ENCODE peak calls at places on chromosome 17, in seven cellular contexts. One of them, this sample, is unnamed.

GRCh38 chr17:59547131-59547915 is 18.1 kb upstream of the DHX40 start:
- DNase-seq in A549: no peak
- DNase-seq in IMR-90: no peak
- DNase-seq in SK-N-SH: peak; percentile 87
- DNase-seq in H1: no peak
- DNase-seq in K562: no peak
- DNase-seq in GM12878: no peak
- DNase-seq in this sample: no peak

GRCh38 chr17:68346448-68346847 is 55.2 kb downstream of the ARSG start:
- DNase-seq in A549: no peak
- DNase-seq in IMR-90: no peak
- DNase-seq in SK-N-SH: no peak
- DNase-seq in H1: no peak
- DNase-seq in K562: no peak
- DNase-seq in GM12878: peak; percentile 24
- DNase-seq in this sample: no peak

GRCh38 chr17:54749157-54749556 is 151.5 kb upstream of the TOM1L1 start:
- DNase-seq in A549: peak; percentile 21
- DNase-seq in IMR-90: no peak
- DNase-seq in SK-N-SH: no peak
- DNase-seq in H1: no peak
- DNase-seq in K562: no peak
- DNase-seq in GM12878: no peak
- DNase-seq in this sample: peak; percentile 4

GRCh38 chr17:45705123-45706009 is 78.8 kb upstream of the CRHR1 start:
- DNase-seq in A549: peak; percentile 79
- DNase-seq in IMR-90: peak; percentile 42
- DNase-seq in SK-N-SH: no peak
- DNase-seq in H1: no peak
- DNase-seq in K562: peak; percentile 20
- DNase-seq in GM12878: no peak
- DNase-seq in this sample: peak; percentile 77

GRCh38 chr17:81120149-81120484 is 45.2 kb upstream of the PVALEF start:
- DNase-seq in A549: no peak
- DNase-seq in IMR-90: no peak
- DNase-seq in SK-N-SH: no peak
- DNase-seq in H1: no peak
- DNase-seq in K562: no peak
- DNase-seq in GM12878: no peak
- DNase-seq in this sample: no peak

GRCh38 chr17:12180644-12181261 is 160.1 kb downstream of the MAP2K4 start:
- DNase-seq in A549: peak; percentile 74
- DNase-seq in IMR-90: peak; percentile 79
- DNase-seq in SK-N-SH: peak; percentile 39
- DNase-seq in H1: no peak
- DNase-seq in K562: peak; percentile 29
- DNase-seq in GM12878: peak; percentile 0
- DNase-seq in this sample: peak; percentile 47

GRCh38 chr17:34366051-34366450 is 3.0 kb upstream of the CCL1 start:
- DNase-seq in A549: no peak
- DNase-seq in IMR-90: no peak
- DNase-seq in SK-N-SH: no peak
- DNase-seq in H1: no peak
- DNase-seq in K562: no peak
- DNase-seq in GM12878: no peak
- DNase-seq in this sample: no peak

GRCh38 chr17:20191066-20191465 is 181.9 kb downstream of the SPECC1 start:
- DNase-seq in A549: no peak
- DNase-seq in IMR-90: peak; percentile 98
- DNase-seq in SK-N-SH: no peak
- DNase-seq in H1: no peak
- DNase-seq in K562: no peak
- DNase-seq in GM12878: no peak
- DNase-seq in this sample: no peak

GRCh38 chr17:39826334-39826733 is 37.8 kb downstream of the IKZF3 start:
- DNase-seq in A549: no peak
- DNase-seq in IMR-90: no peak
- DNase-seq in SK-N-SH: no peak
- DNase-seq in H1: no peak
- DNase-seq in K562: no peak
- DNase-seq in GM12878: no peak
- DNase-seq in this sample: no peak

GRCh38 chr17:78037280-78037679 is 78.8 kb downstream of the TNRC6C start:
- DNase-seq in A549: no peak
- DNase-seq in IMR-90: no peak
- DNase-seq in SK-N-SH: no peak
- DNase-seq in H1: no peak
- DNase-seq in K562: no peak
- DNase-seq in GM12878: no peak
- DNase-seq in this sample: no peak

GRCh38 chr17:309361-309888 is 43.2 kb downstream of the RPH3AL start:
- DNase-seq in A549: peak; percentile 57
- DNase-seq in IMR-90: no peak
- DNase-seq in SK-N-SH: peak; percentile 86
- DNase-seq in H1: peak; percentile 82
- DNase-seq in K562: peak; percentile 78
- DNase-seq in GM12878: no peak
- DNase-seq in this sample: peak; percentile 53

GRCh38 chr17:52465407-52465806 is 306.9 kb upstream of the CA10 start:
- DNase-seq in A549: no peak
- DNase-seq in IMR-90: no peak
- DNase-seq in SK-N-SH: no peak
- DNase-seq in H1: no peak
- DNase-seq in K562: no peak
- DNase-seq in GM12878: no peak
- DNase-seq in this sample: no peak

GRCh38 chr17:59378621-59379194 is 47.3 kb downstream of the YPEL2 start:
- DNase-seq in A549: no peak
- DNase-seq in IMR-90: peak; percentile 82
- DNase-seq in SK-N-SH: no peak
- DNase-seq in H1: no peak
- DNase-seq in K562: no peak
- DNase-seq in GM12878: no peak
- DNase-seq in this sample: no peak

GRCh38 chr17:18976201-18976600 is 24.2 kb downstream of the SLC5A10 start:
- DNase-seq in A549: no peak
- DNase-seq in IMR-90: no peak
- DNase-seq in SK-N-SH: no peak
- DNase-seq in H1: no peak
- DNase-seq in K562: no peak
- DNase-seq in GM12878: no peak
- DNase-seq in this sample: no peak

GRCh38 chr17:48908853-48909394 is 717 bp downstream of the UBE2Z start:
- DNase-seq in A549: peak; percentile 90
- DNase-seq in IMR-90: peak; percentile 85
- DNase-seq in SK-N-SH: peak; percentile 95
- DNase-seq in H1: peak; percentile 95
- DNase-seq in K562: peak; percentile 92
- DNase-seq in GM12878: peak; percentile 79
- DNase-seq in this sample: peak; percentile 89

GRCh38 chr17:61384384-61385090 is 15.1 kb upstream of the TBX2 start:
- DNase-seq in A549: no peak
- DNase-seq in IMR-90: no peak
- DNase-seq in SK-N-SH: peak; percentile 91
- DNase-seq in H1: no peak
- DNase-seq in K562: no peak
- DNase-seq in GM12878: no peak
- DNase-seq in this sample: no peak

GRCh38 chr17:72811976-72812687 is 280.4 kb downstream of the SLC39A11 start:
- DNase-seq in A549: no peak
- DNase-seq in IMR-90: no peak
- DNase-seq in SK-N-SH: no peak
- DNase-seq in H1: no peak
- DNase-seq in K562: no peak
- DNase-seq in GM12878: no peak
- DNase-seq in this sample: no peak

GRCh38 chr17:49616546-49617205 is 41.0 kb downstream of the NXPH3 start:
- DNase-seq in A549: no peak
- DNase-seq in IMR-90: no peak
- DNase-seq in SK-N-SH: no peak
- DNase-seq in H1: no peak
- DNase-seq in K562: no peak
- DNase-seq in GM12878: no peak
- DNase-seq in this sample: no peak

GRCh38 chr17:78232774-78233173 is 1.3 kb downstream of the TMEM235 start:
- DNase-seq in A549: no peak
- DNase-seq in IMR-90: no peak
- DNase-seq in SK-N-SH: no peak
- DNase-seq in H1: no peak
- DNase-seq in K562: no peak
- DNase-seq in GM12878: no peak
- DNase-seq in this sample: no peak

GRCh38 chr17:38746893-38747384 is 1.2 kb downstream of the PCGF2 start:
- DNase-seq in A549: no peak
- DNase-seq in IMR-90: no peak
- DNase-seq in SK-N-SH: no peak
- DNase-seq in H1: no peak
- DNase-seq in K562: no peak
- DNase-seq in GM12878: no peak
- DNase-seq in this sample: no peak
- TF ChIP-seq RFX5 in A549: no peak
- TF ChIP-seq RFX5 in IMR-90: no peak
- TF ChIP-seq RFX5 in SK-N-SH: no peak
- TF ChIP-seq RFX5 in H1: no peak
- TF ChIP-seq RFX5 in K562: no peak
- TF ChIP-seq RFX5 in GM12878: no peak
- TF ChIP-seq RFX5 in this sample: no peak

GRCh38 chr17:13476722-13477121 is 125.0 kb downstream of the HS3ST3A1 start:
- DNase-seq in A549: no peak
- DNase-seq in IMR-90: peak; percentile 51
- DNase-seq in SK-N-SH: no peak
- DNase-seq in H1: no peak
- DNase-seq in K562: no peak
- DNase-seq in GM12878: no peak
- DNase-seq in this sample: no peak
- TF ChIP-seq RFX5 in A549: no peak
- TF ChIP-seq RFX5 in IMR-90: no peak
- TF ChIP-seq RFX5 in SK-N-SH: no peak
- TF ChIP-seq RFX5 in H1: no peak
- TF ChIP-seq RFX5 in K562: no peak
- TF ChIP-seq RFX5 in GM12878: no peak
- TF ChIP-seq RFX5 in this sample: no peak

GRCh38 chr17:44633998-44634397 is 22.3 kb upstream of the MEIOC start:
- DNase-seq in A549: no peak
- DNase-seq in IMR-90: no peak
- DNase-seq in SK-N-SH: no peak
- DNase-seq in H1: no peak
- DNase-seq in K562: no peak
- DNase-seq in GM12878: no peak
- DNase-seq in this sample: no peak
- TF ChIP-seq RFX5 in A549: no peak
- TF ChIP-seq RFX5 in IMR-90: no peak
- TF ChIP-seq RFX5 in SK-N-SH: no peak
- TF ChIP-seq RFX5 in H1: no peak
- TF ChIP-seq RFX5 in K562: no peak
- TF ChIP-seq RFX5 in GM12878: no peak
- TF ChIP-seq RFX5 in this sample: no peak

DNA sequence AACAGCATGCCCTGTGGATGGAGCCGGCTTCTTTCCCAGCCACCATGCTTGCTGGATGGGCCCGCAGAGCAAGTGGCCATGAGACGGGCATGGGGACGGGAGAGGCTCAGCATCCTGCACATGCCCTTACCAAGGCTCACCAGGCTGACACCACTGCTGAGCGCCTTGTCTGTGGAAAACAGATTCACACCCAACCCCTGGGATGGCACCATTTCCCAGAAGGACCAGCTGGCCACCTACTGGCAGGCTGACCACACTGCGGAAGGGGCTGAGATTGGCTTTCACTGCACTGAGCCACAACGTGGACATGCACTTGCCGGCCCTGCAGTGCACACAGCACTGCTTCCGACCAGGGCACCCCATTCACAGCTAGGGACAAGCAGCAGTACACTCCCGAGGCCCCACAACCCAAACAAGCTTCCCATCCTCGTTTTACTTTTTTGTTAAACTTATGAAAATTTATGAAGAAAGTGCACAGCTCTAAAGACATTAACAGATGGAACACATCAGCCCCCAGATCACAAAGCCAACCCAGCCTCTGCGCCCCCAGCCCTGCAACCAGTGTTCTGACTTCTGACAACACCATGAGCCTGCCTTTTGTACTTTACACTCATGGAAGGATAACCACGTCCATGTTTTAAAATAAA is 13.9 kb upstream of the KRTAP17-1 start:
- DNase-seq in A549: peak; percentile 78
- DNase-seq in IMR-90: peak; percentile 56
- DNase-seq in SK-N-SH: peak; percentile 70
- DNase-seq in H1: peak; percentile 78
- DNase-seq in K562: peak; percentile 38
- DNase-seq in GM12878: no peak
- DNase-seq in this sample: peak; percentile 52
- TF ChIP-seq RFX5 in A549: no peak
- TF ChIP-seq RFX5 in IMR-90: no peak
- TF ChIP-seq RFX5 in SK-N-SH: no peak
- TF ChIP-seq RFX5 in H1: no peak
- TF ChIP-seq RFX5 in K562: no peak
- TF ChIP-seq RFX5 in GM12878: no peak
- TF ChIP-seq RFX5 in this sample: no peak

GRCh38 chr17:17044846-17045561 is 2.7 kb downstream of the MPRIP start:
- DNase-seq in A549: peak; percentile 71
- DNase-seq in IMR-90: peak; percentile 79
- DNase-seq in SK-N-SH: peak; percentile 65
- DNase-seq in H1: no peak
- DNase-seq in K562: no peak
- DNase-seq in GM12878: peak; percentile 35
- DNase-seq in this sample: no peak
- TF ChIP-seq RFX5 in A549: no peak
- TF ChIP-seq RFX5 in IMR-90: no peak
- TF ChIP-seq RFX5 in SK-N-SH: no peak
- TF ChIP-seq RFX5 in H1: no peak
- TF ChIP-seq RFX5 in K562: no peak
- TF ChIP-seq RFX5 in GM12878: no peak
- TF ChIP-seq RFX5 in this sample: no peak